ENCODE peak calls at places on chromosome 11, in eight cellular contexts. One of them, this sample, is unnamed.

GRCh38 chr11:132551011-132551410 is 981.3 kb downstream of the OPCML start:
- DNase-seq in right atrium auricular region: no peak
- DNase-seq in foreskin fibroblast: no peak
- DNase-seq in fibroblast of pulmonary artery: no peak
- DNase-seq in A549: no peak
- DNase-seq in OCI-LY7: no peak
- DNase-seq in tibial nerve: no peak
- DNase-seq in aorta: no peak
- DNase-seq in this sample: no peak

GRCh38 chr11:94959179-94959578 is 14.2 kb downstream of the CWC15 start:
- DNase-seq in right atrium auricular region: no peak
- DNase-seq in foreskin fibroblast: no peak
- DNase-seq in fibroblast of pulmonary artery: no peak
- DNase-seq in A549: no peak
- DNase-seq in OCI-LY7: no peak
- DNase-seq in tibial nerve: no peak
- DNase-seq in aorta: no peak
- DNase-seq in this sample: no peak

GRCh38 chr11:9053631-9054030 is 37.8 kb downstream of the SCUBE2 start:
- DNase-seq in right atrium auricular region: no peak
- DNase-seq in foreskin fibroblast: no peak
- DNase-seq in fibroblast of pulmonary artery: peak
- DNase-seq in A549: no peak
- DNase-seq in OCI-LY7: no peak
- DNase-seq in tibial nerve: no peak
- DNase-seq in aorta: no peak
- DNase-seq in this sample: no peak

GRCh38 chr11:64130618-64131017 is 35.3 kb downstream of the MACROD1 start:
- DNase-seq in right atrium auricular region: no peak
- DNase-seq in foreskin fibroblast: no peak
- DNase-seq in fibroblast of pulmonary artery: no peak
- DNase-seq in A549: no peak
- DNase-seq in OCI-LY7: no peak
- DNase-seq in tibial nerve: no peak
- DNase-seq in aorta: no peak
- DNase-seq in this sample: no peak

GRCh38 chr11:113578164-113578455 is 102.9 kb upstream of the DRD2 start:
- DNase-seq in right atrium auricular region: no peak
- DNase-seq in foreskin fibroblast: no peak
- DNase-seq in fibroblast of pulmonary artery: no peak
- DNase-seq in A549: no peak
- DNase-seq in OCI-LY7: no peak
- DNase-seq in tibial nerve: no peak
- DNase-seq in aorta: no peak
- DNase-seq in this sample: no peak

GRCh38 chr11:70637186-70637800 is 239.0 kb downstream of the CTTN start:
- DNase-seq in right atrium auricular region: no peak
- DNase-seq in foreskin fibroblast: no peak
- DNase-seq in fibroblast of pulmonary artery: no peak
- DNase-seq in A549: no peak
- DNase-seq in OCI-LY7: no peak
- DNase-seq in tibial nerve: no peak
- DNase-seq in aorta: no peak
- DNase-seq in this sample: no peak

GRCh38 chr11:132131051-132131450 is 760.6 kb downstream of the NTM start:
- DNase-seq in right atrium auricular region: no peak
- DNase-seq in foreskin fibroblast: no peak
- DNase-seq in fibroblast of pulmonary artery: no peak
- DNase-seq in A549: no peak
- DNase-seq in OCI-LY7: no peak
- DNase-seq in tibial nerve: no peak
- DNase-seq in aorta: no peak
- DNase-seq in this sample: no peak

GRCh38 chr11:113096661-113097060 is 135.4 kb downstream of the NCAM1 start:
- DNase-seq in right atrium auricular region: no peak
- DNase-seq in foreskin fibroblast: no peak
- DNase-seq in fibroblast of pulmonary artery: no peak
- DNase-seq in A549: no peak
- DNase-seq in OCI-LY7: no peak
- DNase-seq in tibial nerve: no peak
- DNase-seq in aorta: no peak
- DNase-seq in this sample: no peak

GRCh38 chr11:65116370-65117205 is 913 bp downstream of the ZNHIT2 start:
- DNase-seq in right atrium auricular region: no peak
- DNase-seq in foreskin fibroblast: peak
- DNase-seq in fibroblast of pulmonary artery: peak
- DNase-seq in A549: peak
- DNase-seq in OCI-LY7: peak
- DNase-seq in tibial nerve: no peak
- DNase-seq in aorta: no peak
- DNase-seq in this sample: peak

GRCh38 chr11:12693075-12693473 is 18.9 kb downstream of the TEAD1 start:
- DNase-seq in right atrium auricular region: no peak
- DNase-seq in foreskin fibroblast: no peak
- DNase-seq in fibroblast of pulmonary artery: no peak
- DNase-seq in A549: peak
- DNase-seq in OCI-LY7: no peak
- DNase-seq in tibial nerve: no peak
- DNase-seq in aorta: no peak
- DNase-seq in this sample: no peak

GRCh38 chr11:40716344-40717178 is 742.9 kb downstream of the LRRC4C start:
- DNase-seq in right atrium auricular region: no peak
- DNase-seq in foreskin fibroblast: no peak
- DNase-seq in fibroblast of pulmonary artery: no peak
- DNase-seq in A549: no peak
- DNase-seq in OCI-LY7: no peak
- DNase-seq in tibial nerve: no peak
- DNase-seq in aorta: no peak
- DNase-seq in this sample: no peak

GRCh38 chr11:66841861-66842260 is 1.4 kb upstream of the RCE1 start:
- DNase-seq in right atrium auricular region: no peak
- DNase-seq in foreskin fibroblast: no peak
- DNase-seq in fibroblast of pulmonary artery: no peak
- DNase-seq in A549: no peak
- DNase-seq in OCI-LY7: no peak
- DNase-seq in tibial nerve: no peak
- DNase-seq in aorta: no peak
- DNase-seq in this sample: no peak
- H3K4me3 ChIP-seq in right atrium auricular region: no peak
- H3K4me3 ChIP-seq in foreskin fibroblast: peak
- H3K4me3 ChIP-seq in fibroblast of pulmonary artery: peak
- H3K4me3 ChIP-seq in A549: peak
- H3K4me3 ChIP-seq in OCI-LY7: peak
- H3K4me3 ChIP-seq in tibial nerve: peak
- H3K4me3 ChIP-seq in aorta: peak
- H3K4me3 ChIP-seq in this sample: peak

GRCh38 chr11:86670179-86670578 is 2.2 kb downstream of the ME3 start:
- DNase-seq in right atrium auricular region: no peak
- DNase-seq in foreskin fibroblast: no peak
- DNase-seq in fibroblast of pulmonary artery: peak
- DNase-seq in A549: no peak
- DNase-seq in OCI-LY7: no peak
- DNase-seq in tibial nerve: no peak
- DNase-seq in aorta: no peak
- DNase-seq in this sample: no peak
- H3K4me3 ChIP-seq in right atrium auricular region: no peak
- H3K4me3 ChIP-seq in foreskin fibroblast: no peak
- H3K4me3 ChIP-seq in fibroblast of pulmonary artery: no peak
- H3K4me3 ChIP-seq in A549: peak
- H3K4me3 ChIP-seq in OCI-LY7: no peak
- H3K4me3 ChIP-seq in tibial nerve: no peak
- H3K4me3 ChIP-seq in aorta: no peak
- H3K4me3 ChIP-seq in this sample: peak

DNA sequence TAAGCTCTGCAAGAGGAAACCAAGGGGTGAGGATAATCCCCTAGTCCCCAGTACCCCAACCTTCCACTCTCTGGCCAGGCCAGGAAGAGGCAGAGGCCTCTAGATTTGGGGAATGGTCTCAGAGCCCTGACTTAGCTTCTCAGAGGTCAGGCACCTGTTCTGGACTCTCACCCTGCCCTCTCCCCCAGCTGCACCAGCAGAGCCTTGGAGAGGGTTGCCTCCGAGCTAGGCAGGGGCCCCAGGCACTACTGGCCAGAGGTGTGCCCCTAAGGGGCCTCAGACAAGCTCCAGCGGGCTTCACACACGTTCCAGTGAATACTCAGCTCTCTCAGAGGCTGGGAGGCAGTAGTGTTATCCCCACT is 8.0 kb downstream of the FREY1 start:
- DNase-seq in right atrium auricular region: no peak
- DNase-seq in foreskin fibroblast: no peak
- DNase-seq in fibroblast of pulmonary artery: no peak
- DNase-seq in A549: no peak
- DNase-seq in OCI-LY7: no peak
- DNase-seq in tibial nerve: no peak
- DNase-seq in aorta: no peak
- DNase-seq in this sample: no peak
- H3K4me3 ChIP-seq in right atrium auricular region: no peak
- H3K4me3 ChIP-seq in foreskin fibroblast: no peak
- H3K4me3 ChIP-seq in fibroblast of pulmonary artery: no peak
- H3K4me3 ChIP-seq in A549: peak
- H3K4me3 ChIP-seq in OCI-LY7: peak
- H3K4me3 ChIP-seq in tibial nerve: peak
- H3K4me3 ChIP-seq in aorta: no peak
- H3K4me3 ChIP-seq in this sample: peak

DNA sequence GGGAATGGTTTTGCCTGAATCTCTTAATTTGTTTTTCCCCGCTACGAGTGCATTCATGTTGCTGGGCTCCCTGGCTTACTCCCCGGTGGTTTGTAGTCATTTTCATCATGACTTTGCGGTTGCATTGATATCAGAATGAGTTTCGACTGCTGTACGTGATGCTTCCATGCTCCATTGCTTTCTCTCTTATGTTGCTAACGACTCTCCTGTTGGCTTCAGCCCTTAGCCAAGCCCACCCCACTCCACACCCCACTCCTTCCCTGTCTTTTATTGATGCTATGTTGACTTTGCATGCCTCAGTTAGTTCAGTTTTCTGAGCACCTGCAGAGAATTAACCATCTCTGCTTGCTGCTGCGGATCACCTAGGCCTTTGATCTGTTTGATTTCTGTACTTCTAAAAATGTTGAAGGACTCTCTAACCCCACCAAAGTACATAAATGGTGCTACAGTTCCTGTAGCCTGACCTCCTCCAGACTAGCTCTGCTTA is 65.3 kb downstream of the ARFGAP2 start:
- DNase-seq in right atrium auricular region: no peak
- DNase-seq in foreskin fibroblast: no peak
- DNase-seq in fibroblast of pulmonary artery: no peak
- DNase-seq in A549: no peak
- DNase-seq in OCI-LY7: peak
- DNase-seq in tibial nerve: no peak
- DNase-seq in aorta: no peak
- DNase-seq in this sample: no peak
- H3K4me3 ChIP-seq in right atrium auricular region: no peak
- H3K4me3 ChIP-seq in foreskin fibroblast: no peak
- H3K4me3 ChIP-seq in fibroblast of pulmonary artery: no peak
- H3K4me3 ChIP-seq in A549: no peak
- H3K4me3 ChIP-seq in OCI-LY7: peak
- H3K4me3 ChIP-seq in tibial nerve: no peak
- H3K4me3 ChIP-seq in aorta: no peak
- H3K4me3 ChIP-seq in this sample: no peak

This sample was measured in tibial artery.